ENCODE peak calls at places on chromosomes 2 and 18, in four cellular contexts. S is WTC11, L is K562, B is HepG2. R is an unnamed sample.

GRCh38 chr18:79485788-79486355 is 90.1 kb downstream of the NFATC1 start:
- DNase-seq in S (no peak), L (no peak), B (no peak), R (no peak)

GRCh38 chr2:177467646-177468045 is 75.1 kb downstream of the AGPS start:
- DNase-seq in S (no peak), B (no peak), L (no peak), R (no peak)

GRCh38 chr2:238286551-238286950 is 1.9 kb downstream of the PER2 start:
- DNase-seq in B (peak; percentile 48), S (no peak), L (no peak), R (no peak)

GRCh38 chr18:3248062-3248669 is 565 bp downstream of the MYL12A start:
- DNase-seq in B (no peak), L (no peak), S (no peak), R (no peak)

GRCh38 chr2:6865346-6866238 is at the start of gene CMPK2:
- DNase-seq in L (peak; percentile 83), B (peak; percentile 35), S (peak; percentile 36), R (peak; percentile 33)

GRCh38 chr2:158712791-158713522 is 82.2 kb upstream of the DAPL1 start:
- DNase-seq in B (no peak), L (no peak), S (no peak), R (no peak)

GRCh38 chr2:66435549-66435875 is 587 bp downstream of the MEIS1 start:
- DNase-seq in S (no peak), B (no peak), L (peak; percentile 19), R (no peak)

GRCh38 chr18:32707586-32707985 is 65.2 kb downstream of the KLHL14 start:
- DNase-seq in B (no peak), L (no peak), S (no peak), R (no peak)

GRCh38 chr2:9004338-9005204 is 1.1 kb upstream of the MBOAT2 start:
- DNase-seq in B (no peak), L (peak; percentile 39), S (no peak), R (no peak)

GRCh38 chr2:98559581-98559980 is 48.7 kb downstream of the COA5 start:
- DNase-seq in B (no peak), S (no peak), L (no peak), R (no peak)

GRCh38 chr2:134716716-134717585 is 1.8 kb downstream of the TMEM163 start:
- DNase-seq in S (no peak), L (no peak), B (no peak), R (no peak)

GRCh38 chr2:230863442-230864121 is 1.2 kb upstream of the ITM2C start:
- DNase-seq in B (no peak), S (no peak), L (no peak), R (no peak)

GRCh38 chr2:191626497-191627151 is 51.3 kb upstream of the NABP1 start:
- DNase-seq in L (no peak), B (no peak), S (no peak), R (no peak)

GRCh38 chr18:69935319-69936190 is 12.1 kb downstream of the CD226 start:
- DNase-seq in L (no peak), B (peak; percentile 89), S (no peak), R (peak; percentile 89)

GRCh38 chr2:187617925-187618324 is 63.7 kb upstream of the TFPI start:
- DNase-seq in S (no peak), B (no peak), L (no peak), R (no peak)

GRCh38 chr2:187615364-187615763 is 61.1 kb upstream of the TFPI start:
- DNase-seq in S (no peak), L (no peak), B (no peak), R (no peak)

GRCh38 chr2:187617120-187617519 is 62.9 kb upstream of the TFPI start:
- DNase-seq in L (no peak), S (no peak), B (no peak), R (no peak)

GRCh38 chr2:187612857-187613256 is 58.6 kb upstream of the TFPI start:
- DNase-seq in B (no peak), L (no peak), S (no peak), R (no peak)

DNA sequence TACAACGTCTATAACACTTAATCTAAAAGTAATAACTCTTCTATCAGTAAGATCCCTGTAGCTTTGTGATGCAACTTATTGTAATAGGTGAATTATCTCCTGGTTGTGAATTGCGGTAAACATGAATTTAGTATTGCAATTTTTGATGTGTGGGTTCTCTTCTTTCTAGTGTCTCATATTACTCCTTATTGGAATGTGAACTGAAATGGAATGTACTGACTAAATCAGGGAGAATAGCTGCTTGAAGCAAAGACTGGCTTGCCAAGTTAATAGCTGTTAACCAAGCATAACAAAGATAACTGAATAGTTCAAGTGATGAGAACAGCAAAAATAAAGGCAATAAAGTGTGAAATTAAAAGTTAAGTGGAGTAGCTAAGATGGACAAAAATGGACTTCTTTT is 60.5 kb upstream of the TFPI start:
- DNase-seq in L (no peak), B (no peak), S (no peak), R (no peak)
- TF ChIP-seq CBFB in L (no peak), B (no peak), S (no peak), R (no peak)

GRCh38 chr2:24928036-24928435 is 8.0 kb upstream of the ADCY3 start:
- DNase-seq in S (no peak), L (no peak), B (no peak), R (no peak)
- TF ChIP-seq ESRRA in S (no peak), L (no peak), B (no peak), R (no peak)

GRCh38 chr18:49921278-49922037 is 108.1 kb upstream of the ACAA2 start:
- DNase-seq in B (no peak), S (no peak), L (no peak), R (no peak)

GRCh38 chr18:49922228-49922627 is 108.9 kb upstream of the ACAA2 start:
- DNase-seq in S (no peak), B (no peak), L (no peak), R (no peak)

GRCh38 chr18:49924293-49924983 is 111.1 kb upstream of the ACAA2 start:
- DNase-seq in L (no peak), S (no peak), B (no peak), R (no peak)

GRCh38 chr18:49917742-49918141 is 104.4 kb upstream of the ACAA2 start:
- DNase-seq in S (no peak), L (no peak), B (no peak), R (no peak)

DNA sequence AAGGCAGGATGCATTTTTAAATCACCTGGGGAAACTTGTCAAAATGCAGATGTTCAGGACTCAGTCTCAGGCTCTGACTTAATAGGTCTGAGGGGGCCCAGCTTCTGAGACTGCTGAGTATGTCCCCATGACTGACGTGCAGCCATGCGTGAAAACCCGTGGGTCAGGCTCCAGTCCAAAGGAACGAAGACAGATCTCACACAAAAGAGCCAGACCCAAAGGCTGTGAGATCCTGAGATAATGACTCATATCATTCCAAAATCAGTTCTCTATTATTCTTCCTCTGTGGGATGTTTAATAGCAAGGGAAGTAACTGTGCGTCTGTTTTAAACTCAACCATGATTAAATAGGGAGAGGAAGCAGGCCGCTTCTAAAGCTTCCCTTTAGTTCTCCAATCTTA is 107.4 kb upstream of the ACAA2 start:
- DNase-seq in L (no peak), B (no peak), S (no peak), R (no peak)
- TF ChIP-seq CBFB in L (no peak), B (no peak), S (no peak), R (no peak)

DNA sequence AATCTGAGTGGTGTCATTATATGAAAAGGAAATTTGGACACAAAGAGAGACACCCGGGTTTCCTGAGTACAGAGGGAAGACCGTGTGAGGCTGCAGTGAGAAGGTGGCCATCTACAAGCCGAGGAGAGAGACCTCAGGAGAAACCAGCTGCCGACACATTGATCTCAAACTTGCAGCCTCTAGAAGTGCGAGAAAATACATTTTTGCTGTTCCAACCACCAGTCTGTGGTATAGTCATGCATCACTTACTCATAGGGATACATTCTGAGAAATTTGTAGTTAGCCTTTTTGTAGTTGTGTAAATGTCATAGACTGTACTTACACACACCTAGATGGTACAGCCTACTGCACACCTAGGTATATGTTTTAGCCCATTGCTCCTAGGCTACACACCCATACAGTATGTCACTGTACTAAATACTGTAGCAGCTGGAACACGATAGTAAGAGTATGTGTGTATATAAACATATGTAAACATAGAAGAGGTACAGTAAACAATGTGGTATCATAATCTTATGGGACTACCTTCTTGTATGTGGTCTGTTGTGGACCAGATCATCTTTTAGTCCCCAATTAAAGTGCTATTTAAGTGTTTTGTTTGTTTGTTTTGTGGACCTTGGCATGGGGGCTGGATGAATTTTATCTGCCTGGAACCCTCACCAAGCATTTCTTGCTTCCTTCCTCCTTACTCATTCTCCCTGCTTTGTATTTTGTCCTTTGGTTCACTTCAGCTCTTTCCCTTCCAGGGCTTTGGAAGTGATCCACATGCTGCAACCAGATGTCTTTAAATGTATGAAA is 38.3 kb upstream of the SESTD1 start:
- DNase-seq in B (no peak), L (no peak), S (no peak), R (no peak)
- TF ChIP-seq ESRRA in B (no peak), L (no peak), S (no peak), R (no peak)

DNA sequence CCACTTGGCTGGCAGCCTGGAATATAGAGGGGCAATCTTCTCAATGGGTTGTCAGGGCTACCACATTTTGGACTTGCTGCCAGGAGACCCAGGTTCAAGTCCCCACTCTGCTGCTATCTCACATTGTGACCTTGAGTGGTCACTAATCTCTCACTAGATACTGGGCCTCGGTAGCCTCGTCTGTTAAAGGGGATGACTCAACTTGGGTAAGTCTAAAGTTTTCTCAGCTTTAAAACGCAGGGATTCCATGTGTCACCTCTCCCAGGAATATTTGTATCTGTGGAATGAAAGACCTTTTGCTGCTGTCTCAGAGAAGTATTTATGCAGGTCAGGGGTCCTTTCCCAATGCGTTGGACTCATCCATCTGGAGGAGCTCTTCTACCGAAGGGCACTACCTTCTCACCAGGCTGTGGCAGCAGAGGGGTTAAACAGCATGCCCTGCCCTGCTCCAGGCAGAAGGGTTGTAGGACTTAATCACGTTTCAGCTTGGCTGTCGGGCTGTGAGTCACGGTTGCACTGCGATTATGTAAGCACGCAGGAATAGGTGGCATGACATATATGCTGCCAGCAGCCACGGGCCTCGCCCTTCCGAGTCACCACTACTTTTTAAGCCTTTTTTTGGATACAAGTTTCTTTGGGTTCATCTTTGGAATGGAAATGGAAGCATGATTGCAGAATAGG is 86.5 kb downstream of the SEMA4F start:
- DNase-seq in S (no peak), B (peak; percentile 76), L (no peak), R (no peak)
- TF ChIP-seq CBFB in S (no peak), B (no peak), L (no peak), R (no peak)

GRCh38 chr2:227761734-227762476 is 16.2 kb downstream of the SCYGR8 start:
- DNase-seq in S (no peak), L (no peak), B (peak; percentile 62), R (no peak)
- TF ChIP-seq ESRRA in S (no peak), L (no peak), B (no peak), R (no peak)

GRCh38 chr2:128835342-128835855 is 516.7 kb upstream of the HS6ST1 start:
- DNase-seq in S (no peak), B (no peak), L (no peak), R (no peak)

GRCh38 chr2:128834853-128835252 is 516.2 kb upstream of the HS6ST1 start:
- DNase-seq in S (no peak), L (no peak), B (no peak), R (no peak)

GRCh38 chr2:128834203-128834602 is 515.5 kb upstream of the HS6ST1 start:
- DNase-seq in L (no peak), B (no peak), S (no peak), R (no peak)

GRCh38 chr2:128836559-128837100 is 518.0 kb upstream of the HS6ST1 start:
- DNase-seq in S (no peak), B (no peak), L (no peak), R (no peak)

GRCh38 chr2:128835974-128836373 is 517.3 kb upstream of the HS6ST1 start:
- DNase-seq in B (no peak), L (no peak), S (no peak), R (no peak)
- TF ChIP-seq CBFB in B (no peak), L (no peak), S (no peak), R (no peak)

R was measured in GM12878.